ENCODE peak calls at places on chromosomes 5 and 9, in six cellular contexts. One of them, this sample, is unnamed.

GRCh38 chr9:111661802-111662491 is 542 bp downstream of the GNG10 start:
- DNase-seq in COR-L47: peak
- DNase-seq in AG04450: no peak
- DNase-seq in head of caudate nucleus: peak
- DNase-seq in A549: peak
- DNase-seq in thyroid gland: peak
- DNase-seq in this sample: peak

GRCh38 chr5:116859666-116860320 is 285.2 kb upstream of the SEMA6A start:
- DNase-seq in COR-L47: no peak
- DNase-seq in AG04450: no peak
- DNase-seq in head of caudate nucleus: no peak
- DNase-seq in A549: no peak
- DNase-seq in thyroid gland: no peak
- DNase-seq in this sample: no peak

GRCh38 chr9:95092321-95093072 is 225.0 kb downstream of the FANCC start:
- DNase-seq in COR-L47: no peak
- DNase-seq in AG04450: no peak
- DNase-seq in head of caudate nucleus: no peak
- DNase-seq in A549: no peak
- DNase-seq in thyroid gland: peak
- DNase-seq in this sample: no peak

GRCh38 chr9:122785269-122785668 is 3.5 kb upstream of the OR5C1 start:
- DNase-seq in COR-L47: no peak
- DNase-seq in AG04450: peak
- DNase-seq in head of caudate nucleus: no peak
- DNase-seq in A549: no peak
- DNase-seq in thyroid gland: no peak
- DNase-seq in this sample: no peak

GRCh38 chr5:34691326-34691725 is 35.2 kb downstream of the RAI14 start:
- DNase-seq in COR-L47: no peak
- DNase-seq in AG04450: no peak
- DNase-seq in head of caudate nucleus: no peak
- DNase-seq in A549: no peak
- DNase-seq in thyroid gland: no peak
- DNase-seq in this sample: no peak

GRCh38 chr9:131270171-131271015 is 5.9 kb downstream of the FAM78A start:
- DNase-seq in COR-L47: no peak
- DNase-seq in AG04450: no peak
- DNase-seq in head of caudate nucleus: peak
- DNase-seq in A549: no peak
- DNase-seq in thyroid gland: peak
- DNase-seq in this sample: peak

GRCh38 chr5:139462582-139463276 is at the start of gene ECSCR:
- DNase-seq in COR-L47: no peak
- DNase-seq in AG04450: no peak
- DNase-seq in head of caudate nucleus: no peak
- DNase-seq in A549: no peak
- DNase-seq in thyroid gland: peak
- DNase-seq in this sample: no peak

GRCh38 chr5:75886706-75887105 is 169.5 kb upstream of the POC5 start:
- DNase-seq in COR-L47: no peak
- DNase-seq in AG04450: no peak
- DNase-seq in head of caudate nucleus: no peak
- DNase-seq in A549: no peak
- DNase-seq in thyroid gland: peak
- DNase-seq in this sample: no peak

GRCh38 chr9:121362813-121363585 is 7.1 kb downstream of the STOM start:
- DNase-seq in COR-L47: no peak
- DNase-seq in AG04450: no peak
- DNase-seq in head of caudate nucleus: no peak
- DNase-seq in A549: no peak
- DNase-seq in thyroid gland: no peak
- DNase-seq in this sample: peak

GRCh38 chr9:27701664-27702063 is 128.4 kb upstream of the C9orf72 start:
- DNase-seq in COR-L47: no peak
- DNase-seq in AG04450: no peak
- DNase-seq in head of caudate nucleus: no peak
- DNase-seq in A549: no peak
- DNase-seq in thyroid gland: peak
- DNase-seq in this sample: no peak

GRCh38 chr9:135345775-135346433 is 133.7 kb upstream of the PPP1R26 start:
- DNase-seq in COR-L47: no peak
- DNase-seq in AG04450: no peak
- DNase-seq in head of caudate nucleus: peak
- DNase-seq in A549: no peak
- DNase-seq in thyroid gland: no peak
- DNase-seq in this sample: no peak

GRCh38 chr9:134497283-134497860 is 144.2 kb upstream of the COL5A1 start:
- DNase-seq in COR-L47: no peak
- DNase-seq in AG04450: no peak
- DNase-seq in head of caudate nucleus: no peak
- DNase-seq in A549: no peak
- DNase-seq in thyroid gland: no peak
- DNase-seq in this sample: no peak